ENCODE peak calls at places on chromosome 2, in nine cellular contexts. I is left ventricle myocardium inferior; H is CD8-positive, alpha-beta memory T cell; B is pancreas; L is upper lobe of right lung; O is kidney; V is heart right ventricle; S is CD4-positive, CD25-positive, alpha-beta regulatory T cell; G is neuronal stem cell. C is an unnamed sample. For H3K9me3, the result is how much of the 10 kb centered on the place peaks cover.

GRCh38 chr2:29023188-29023587 is 42.1 kb downstream of the TOGARAM2 start:
- DNase-seq in V (no peak), L (no peak), B (no peak), I (no peak), S (no peak), G (no peak), O (no peak), H (no peak), C (no peak)

GRCh38 chr2:8704906-8705305 is 23.1 kb downstream of the ID2 start:
- DNase-seq in S (no peak), I (no peak), G (no peak), V (no peak), H (no peak), B (no peak), O (no peak), L (no peak), C (no peak)

GRCh38 chr2:2827237-2827636 is 496.2 kb upstream of the MYT1L start:
- DNase-seq in L (peak), B (no peak), H (no peak), I (no peak), V (no peak), O (no peak), S (no peak), G (no peak), C (no peak)

GRCh38 chr2:162333968-162334367 is 10.0 kb upstream of the GCA start:
- DNase-seq in I (no peak), V (no peak), H (no peak), L (no peak), G (no peak), O (no peak), S (peak), B (no peak), C (no peak)

GRCh38 chr2:128395640-128396499 is 77.2 kb upstream of the HS6ST1 start:
- DNase-seq in H (no peak), G (no peak), B (peak), V (no peak), S (no peak), O (peak), I (no peak), L (peak), C (no peak)

GRCh38 chr2:178796079-178796677 is 11.0 kb downstream of the TTN start:
- DNase-seq in H (no peak), L (no peak), O (no peak), I (no peak), S (peak), G (peak), V (no peak), B (no peak), C (no peak)

GRCh38 chr2:18834341-18834740 is 245.0 kb upstream of the NT5C1B start:
- DNase-seq in B (no peak), S (no peak), G (no peak), I (no peak), H (no peak), L (no peak), O (no peak), V (no peak), C (no peak)

GRCh38 chr2:105861198-105861597 is 116.5 kb downstream of the NCK2 start:
- DNase-seq in I (no peak), H (peak), V (no peak), S (peak), L (no peak), O (no peak), G (no peak), B (no peak), C (no peak)

GRCh38 chr2:198042189-198042588 is 237.8 kb downstream of the PLCL1 start:
- DNase-seq in S (peak), B (no peak), L (no peak), H (no peak), O (no peak), G (no peak), V (no peak), I (no peak), C (no peak)

GRCh38 chr2:18922276-18922675 is 332.9 kb upstream of the NT5C1B start:
- DNase-seq in S (no peak), O (no peak), G (no peak), B (no peak), H (no peak), I (no peak), L (no peak), V (no peak), C (no peak)

GRCh38 chr2:234459401-234460009 is 37.4 kb downstream of the ARL4C start:
- DNase-seq in O (no peak), G (no peak), I (no peak), B (no peak), S (peak), V (no peak), H (peak), L (no peak), C (no peak)

GRCh38 chr2:213238753-213239591 is 45.3 kb upstream of the SPAG16 start:
- DNase-seq in S (peak), B (no peak), I (no peak), L (no peak), O (no peak), G (no peak), H (no peak), V (no peak), C (peak)

GRCh38 chr2:190664240-190664639 is 15.4 kb downstream of the NAB1 start:
- DNase-seq in H (no peak), L (no peak), I (no peak), V (no peak), O (no peak), G (no peak), B (no peak), S (no peak), C (no peak)

GRCh38 chr2:174836345-174836999 is 72.2 kb upstream of the CHRNA1 start:
- DNase-seq in L (no peak), S (no peak), H (no peak), V (no peak), B (no peak), I (no peak), O (no peak), G (no peak), C (peak)

GRCh38 chr2:181070834-181071200 is 90.4 kb downstream of the UBE2E3 start:
- DNase-seq in L (no peak), H (no peak), B (no peak), I (no peak), S (no peak), O (no peak), V (no peak), G (no peak), C (no peak)

DNA sequence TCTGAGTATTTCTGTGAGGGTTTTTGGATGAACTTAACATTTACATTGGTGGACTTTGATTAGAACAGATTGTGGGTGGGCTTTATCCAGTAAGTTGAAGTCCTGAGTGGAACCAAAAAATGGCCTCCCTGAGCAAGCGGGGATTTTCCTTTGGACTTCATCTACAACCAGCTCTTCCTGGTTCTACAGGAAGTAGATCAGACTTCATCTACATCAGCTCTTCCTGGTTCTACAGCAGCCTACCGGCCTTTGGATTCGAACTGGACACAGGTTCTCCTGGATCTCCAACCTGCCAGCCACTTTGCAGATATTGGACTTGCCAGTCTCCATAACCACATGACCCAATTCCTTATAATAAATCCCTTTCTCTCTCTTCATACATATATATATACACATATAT is 79.9 kb upstream of the STK39 start:
- DNase-seq in H (no peak), V (no peak), I (no peak), B (no peak), L (no peak), S (no peak), G (no peak), O (no peak), C (no peak)
- H3K9me3 ChIP-seq in H (under half), V (under half), I (under half), B (under half), L (under half), S (under half), G (under half), O (under half), C (under half)

DNA sequence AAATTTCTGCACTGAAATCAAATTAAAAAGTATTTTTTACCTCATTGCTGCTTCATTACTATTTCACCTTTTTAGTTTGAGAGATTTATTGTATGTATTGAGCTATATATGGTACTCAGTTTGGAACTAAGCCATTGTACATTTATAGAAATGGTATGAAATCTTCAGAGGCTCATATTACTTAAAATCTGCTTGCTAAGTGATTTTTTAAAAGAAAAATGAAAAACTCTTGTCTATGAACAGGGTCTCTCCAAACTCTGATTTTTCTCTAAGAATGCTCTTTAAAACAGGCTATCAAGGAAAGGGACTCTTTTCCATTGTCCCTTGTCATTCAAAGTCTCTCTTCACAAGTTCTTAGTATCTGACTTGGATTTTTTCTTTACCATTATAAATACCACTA is 31.8 kb downstream of the C1D start:
- DNase-seq in H (no peak), L (no peak), O (no peak), I (no peak), G (no peak), V (no peak), S (no peak), B (no peak), C (no peak)
- H3K4me3 ChIP-seq in H (no peak), L (no peak), O (no peak), I (no peak), G (no peak), V (no peak), S (no peak), B (no peak), C (no peak)

DNA sequence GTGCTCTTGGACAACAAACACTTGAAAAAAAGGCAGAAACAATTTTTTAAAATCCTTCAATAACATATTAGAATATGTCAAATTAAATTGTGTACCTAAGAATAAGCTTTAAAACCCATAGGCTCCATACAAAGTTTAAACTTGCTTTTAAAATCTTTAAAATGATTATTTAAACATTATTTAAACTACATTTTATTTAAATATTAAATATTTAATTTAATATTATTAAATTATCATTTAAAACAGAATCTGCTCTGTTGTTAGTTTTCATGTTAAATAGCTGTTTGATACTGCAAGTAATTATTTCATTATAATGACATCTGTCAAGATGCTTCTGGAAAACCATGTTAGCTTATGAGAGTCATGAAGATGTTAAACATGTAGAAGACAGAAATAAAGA is 75.6 kb downstream of the MAP4K3 start:
- DNase-seq in H (no peak), S (no peak), V (no peak), I (no peak), L (no peak), O (no peak), B (no peak), G (no peak), C (no peak)
- H3K9me3 ChIP-seq in H (under half), S (under half), V (under half), I (under half), L (under half), O (under half), B (under half), G (half or more), C (under half)

GRCh38 chr2:117956036-117956791 is 57.7 kb downstream of the CCDC93 start:
- DNase-seq in S (peak), V (no peak), B (no peak), O (no peak), G (no peak), H (no peak), L (no peak), I (no peak), C (no peak)

GRCh38 chr2:117957616-117958015 is 56.3 kb downstream of the CCDC93 start:
- DNase-seq in S (no peak), O (no peak), G (no peak), B (no peak), V (no peak), H (no peak), I (no peak), L (no peak), C (no peak)

GRCh38 chr2:117949800-117950199 is 64.1 kb downstream of the CCDC93 start:
- DNase-seq in V (no peak), S (no peak), I (no peak), O (no peak), H (no peak), L (no peak), G (no peak), B (no peak), C (no peak)

GRCh38 chr2:117948585-117948984 is 65.3 kb downstream of the CCDC93 start:
- DNase-seq in V (no peak), I (no peak), L (no peak), H (no peak), S (no peak), B (no peak), O (no peak), G (peak), C (no peak)

GRCh38 chr2:117952237-117952636 is 61.6 kb downstream of the CCDC93 start:
- DNase-seq in H (no peak), O (no peak), L (no peak), G (no peak), S (no peak), I (no peak), B (no peak), V (no peak), C (no peak)
- H3K4me3 ChIP-seq in H (no peak), O (no peak), L (no peak), G (no peak), S (no peak), I (no peak), B (no peak), V (no peak), C (no peak)

GRCh38 chr2:228801451-228801850 is 469.6 kb downstream of the PID1 start:
- DNase-seq in S (no peak), L (no peak), V (no peak), B (no peak), I (no peak), O (no peak), G (no peak), H (no peak), C (no peak)
- H3K9me3 ChIP-seq in S (under half), L (under half), V (under half), B (under half), I (under half), O (under half), G (under half), H (under half), C (under half)

GRCh38 chr2:25991965-25992364 is 9.7 kb upstream of the KIF3C start:
- DNase-seq in B (no peak), L (no peak), I (no peak), O (no peak), V (no peak), G (no peak), H (no peak), S (no peak), C (no peak)
- H3K4me3 ChIP-seq in B (no peak), L (no peak), I (peak), O (peak), V (peak), G (no peak), H (no peak), S (peak), C (no peak)

DNA sequence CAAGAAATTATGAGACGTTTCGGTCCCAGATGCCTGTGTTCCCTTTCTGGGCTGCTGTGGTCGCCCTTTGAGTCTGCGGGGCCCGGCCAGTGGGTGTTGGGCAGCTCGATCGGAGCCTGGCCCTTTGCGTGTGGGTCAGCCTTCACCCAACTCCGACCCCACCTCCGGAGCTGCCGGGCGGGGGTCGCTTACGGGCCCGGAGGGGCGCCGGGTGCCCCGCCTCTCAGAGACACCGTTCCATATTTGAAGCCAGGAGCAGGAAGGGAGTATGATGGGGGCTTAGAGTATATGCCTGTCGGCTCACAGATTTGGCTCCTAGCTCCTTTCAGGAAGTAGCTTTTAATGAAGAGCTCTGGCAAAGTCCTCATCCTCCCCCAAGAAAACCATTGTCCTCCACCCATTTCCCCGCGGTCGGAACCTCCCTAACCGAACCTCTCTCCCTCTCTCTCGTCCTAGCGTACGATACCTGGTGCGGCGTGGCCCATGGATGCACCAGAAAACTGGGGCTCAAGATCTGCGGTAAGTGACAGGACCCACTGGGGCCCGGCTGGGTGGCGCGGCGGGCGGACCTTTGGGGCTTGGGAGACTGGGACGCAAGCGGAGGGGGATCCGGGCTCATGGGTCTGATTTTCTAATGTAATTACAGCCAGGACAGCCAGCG is 5.1 kb downstream of the GAD1 start:
- DNase-seq in O (no peak), S (no peak), G (no peak), I (no peak), V (no peak), H (no peak), L (no peak), B (no peak), C (no peak)
- H3K9me3 ChIP-seq in O (under half), S (under half), G (under half), I (under half), V (under half), H (under half), L (under half), B (under half), C (under half)

C was measured in SJCRH30.